ENCODE peak calls at places on chromosomes 11 and 22, in seven cellular contexts. I, J, H, D, G, Q and K are unnamed samples.

GRCh38 chr11:1883342-1884122 is 8.2 kb downstream of the PRR33 start:
- DNase-seq in D (no peak), Q (no peak), I (no peak), G (no peak), H (no peak), J (no peak), K (no peak)

GRCh38 chr22:25125693-25126357 is 73.8 kb upstream of the CRYBB3 start:
- DNase-seq in D (no peak), H (no peak), I (no peak), J (no peak), Q (no peak), G (no peak), K (no peak)

GRCh38 chr22:46542011-46542985 is 4.9 kb upstream of the CELSR1 start:
- DNase-seq in Q (no peak), D (peak; percentile 77), G (peak; percentile 65), J (peak; percentile 65), H (peak; percentile 83), I (peak; percentile 72), K (peak; percentile 74)

GRCh38 chr22:49295851-49296560 is 531.7 kb downstream of the BRD1 start:
- DNase-seq in I (no peak), J (no peak), H (no peak), Q (no peak), G (no peak), D (no peak), K (no peak)

GRCh38 chr11:113715273-113715672 is 9.2 kb upstream of the TMPRSS5 start:
- DNase-seq in J (no peak), D (no peak), G (no peak), I (no peak), H (no peak), Q (no peak), K (no peak)

GRCh38 chr11:79013509-79013908 is 427.3 kb downstream of the TENM4 start:
- DNase-seq in Q (no peak), I (peak; percentile 1), D (no peak), H (no peak), J (peak; percentile 8), G (no peak), K (no peak)

GRCh38 chr11:64854534-64855502 is 10.4 kb upstream of the CDC42BPG start:
- DNase-seq in G (no peak), J (peak; percentile 98), I (peak; percentile 97), H (no peak), D (no peak), Q (peak; percentile 63), K (peak; percentile 29)

GRCh38 chr22:24450600-24450999 is 23.2 kb downstream of the ADORA2A start:
- DNase-seq in H (no peak), I (no peak), G (no peak), Q (no peak), J (no peak), D (no peak), K (no peak)

GRCh38 chr11:108618529-108618928 is 25.0 kb upstream of the EXPH5 start:
- DNase-seq in G (no peak), Q (no peak), J (peak; percentile 11), D (no peak), H (no peak), I (no peak), K (no peak)

GRCh38 chr22:44380716-44381500 is 68.2 kb upstream of the SHISAL1 start:
- DNase-seq in D (no peak), H (no peak), G (no peak), Q (no peak), J (no peak), I (no peak), K (no peak)

GRCh38 chr22:46547179-46547882 is 9.9 kb upstream of the CELSR1 start:
- DNase-seq in J (peak; percentile 88), G (no peak), D (no peak), H (no peak), Q (no peak), I (peak; percentile 30), K (no peak)